ENCODE peak calls at places on chromosome 5, in nine cellular contexts. C is T-cell, X is GM04503, N is NCI-H1105, G is thoracic aorta, M is T-helper 17 cell, T is left colon, D is EH, U is NCI-H2171. B is an unnamed sample.

GRCh38 chr5:95713960-95714710 is 17.0 kb upstream of the RHOBTB3 start:
- DNase-seq in C (no peak), X (no peak), N (no peak), G (no peak), M (no peak), T (no peak), D (no peak), U (no peak), B (no peak)

GRCh38 chr5:163475416-163475815 is 15.0 kb downstream of the HMMR start:
- DNase-seq in C (no peak), X (no peak), N (no peak), G (no peak), M (no peak), T (no peak), D (no peak), U (no peak), B (no peak)

GRCh38 chr5:72151169-72151568 is 43.9 kb downstream of the MAP1B start:
- DNase-seq in C (no peak), X (no peak), N (no peak), G (no peak), M (no peak), T (no peak), D (no peak), U (no peak), B (no peak)

GRCh38 chr5:51395666-51396356 is 12.6 kb downstream of the ISL1 start:
- DNase-seq in C (no peak), X (no peak), N (peak), G (no peak), M (no peak), T (no peak), D (no peak), U (no peak), B (no peak)

GRCh38 chr5:38321978-38322377 is 63.6 kb downstream of the EGFLAM start:
- DNase-seq in C (no peak), X (no peak), N (no peak), G (no peak), M (no peak), T (no peak), D (no peak), U (no peak), B (no peak)

GRCh38 chr5:178537467-178538381 is 52.5 kb downstream of the COL23A1 start:
- DNase-seq in C (no peak), X (no peak), N (no peak), G (no peak), M (no peak), T (no peak), D (no peak), U (no peak), B (no peak)

GRCh38 chr5:62134811-62135210 is 171.2 kb upstream of the KIF2A start:
- DNase-seq in C (no peak), X (no peak), N (no peak), G (no peak), M (no peak), T (no peak), D (no peak), U (no peak), B (no peak)

GRCh38 chr5:179623906-179624741 is 653 bp upstream of the HNRNPH1 start:
- DNase-seq in C (peak), X (peak), N (no peak), G (no peak), M (peak), T (no peak), D (peak), U (no peak), B (peak)

GRCh38 chr5:10533218-10533617 is 30.7 kb upstream of the ANKRD33B start:
- DNase-seq in C (no peak), X (no peak), N (no peak), G (no peak), M (no peak), T (no peak), D (no peak), U (no peak), B (no peak)

B was measured in activated T-helper 2 cell treated with anti-CD3 and anti-CD28 coated beads, Interferon-gamma antibody, Interleukin-2, Interleukin-4, amounts not matched to agents 10 μg/mL and 5 μg/mL and 100 μg/mL, durations not matched to agents 14 hours and 24 hours and 36 hours.